ENCODE peak calls at places on chromosomes 5 and 9, in six cellular contexts. C is pancreas, A is neural progenitor cell, K is endothelial cell, J is stomach, H is astrocyte of the spinal cord. B is an unnamed sample.

GRCh38 chr9:78714591-78714990 is 417.7 kb downstream of the PSAT1 start:
- DNase-seq in C (no peak), A (no peak), K (no peak), J (no peak), H (peak; percentile 48), B (peak; percentile 54)

GRCh38 chr9:11148189-11148588 is 535.4 kb upstream of the PTPRD start:
- DNase-seq in C (no peak), A (no peak), K (no peak), J (no peak), H (no peak), B (no peak)

GRCh38 chr9:134494905-134495304 is 146.7 kb upstream of the COL5A1 start:
- DNase-seq in C (peak; percentile 39), A (no peak), K (no peak), J (no peak), H (no peak), B (no peak)

GRCh38 chr5:54309751-54310432 is 481 bp downstream of the ARL15 start:
- DNase-seq in C (peak; percentile 72), A (peak; percentile 45), K (peak; percentile 39), J (peak; percentile 45), H (no peak), B (no peak)

GRCh38 chr5:62206150-62206829 is 99.7 kb upstream of the KIF2A start:
- DNase-seq in C (no peak), A (peak; percentile 62), K (peak; percentile 17), J (no peak), H (no peak), B (no peak)

GRCh38 chr5:146041180-146041789 is 64.1 kb downstream of the PLAC8L1 start:
- DNase-seq in C (no peak), A (no peak), K (no peak), J (no peak), H (no peak), B (no peak)

GRCh38 chr5:4548341-4548740 is 591.8 kb upstream of the ADAMTS16 start:
- DNase-seq in C (no peak), A (no peak), K (no peak), J (no peak), H (no peak), B (no peak)

GRCh38 chr9:134965421-134965820 is 47.7 kb upstream of the FCN1 start:
- DNase-seq in C (peak; percentile 22), A (no peak), K (no peak), J (no peak), H (no peak), B (no peak)

GRCh38 chr5:152140391-152140790 is 215.7 kb upstream of the GLRA1 start:
- DNase-seq in C (no peak), A (no peak), K (no peak), J (no peak), H (no peak), B (no peak)

GRCh38 chr9:85158512-85158911 is 489.0 kb downstream of the NTRK2 start:
- DNase-seq in C (no peak), A (no peak), K (no peak), J (peak; percentile 35), H (no peak), B (no peak)

GRCh38 chr9:12726795-12727194 is 33.6 kb downstream of the TYRP1 start:
- DNase-seq in C (no peak), A (no peak), K (no peak), J (no peak), H (no peak), B (no peak)

GRCh38 chr5:81290146-81290545 is 11.2 kb upstream of the ZCCHC9 start:
- DNase-seq in C (no peak), A (no peak), K (no peak), J (no peak), H (peak; percentile 30), B (no peak)

GRCh38 chr9:119078015-119078414 is 291.2 kb downstream of the BRINP1 start:
- DNase-seq in C (no peak), A (no peak), K (no peak), J (no peak), H (no peak), B (no peak)

GRCh38 chr5:53381-54174 is 38.4 kb upstream of the PLEKHG4B start:
- DNase-seq in C (peak; percentile 86), A (peak; percentile 95), K (peak; percentile 56), J (peak; percentile 73), H (peak; percentile 20), B (no peak)
- TF ChIP-seq CTCF in C (no peak), A (peak; percentile 37), K (no peak), J (peak; percentile 9), H (peak; percentile 19), B (peak; percentile 39)

GRCh38 chr5:78984611-78985406 is at the start of gene ARSB:
- DNase-seq in C (peak; percentile 92), A (peak; percentile 94), K (peak; percentile 87), J (peak; percentile 88), H (peak; percentile 89), B (peak; percentile 44)
- TF ChIP-seq CTCF in C (no peak), A (peak; percentile 47), K (no peak), J (no peak), H (peak; percentile 46), B (peak; percentile 59)

GRCh38 chr5:67165524-67166459 is 30.8 kb downstream of the CD180 start:
- DNase-seq in C (peak; percentile 86), A (peak; percentile 91), K (peak; percentile 78), J (peak; percentile 89), H (peak; percentile 79), B (no peak)
- TF ChIP-seq CTCF in C (peak; percentile 34), A (peak; percentile 84), K (peak; percentile 72), J (peak; percentile 79), H (peak; percentile 83), B (peak; percentile 74)

GRCh38 chr5:133316346-133317343 is 264.8 kb downstream of the HSPA4 start:
- DNase-seq in C (no peak), A (peak; percentile 70), K (peak; percentile 62), J (no peak), H (no peak), B (no peak)
- TF ChIP-seq CTCF in C (no peak), A (peak; percentile 53), K (peak; percentile 32), J (no peak), H (peak; percentile 21), B (peak; percentile 29)